ENCODE peak calls at places on chromosomes 2 and 18, in seven cellular contexts. T, O, Z, Y, R, P and S are unnamed samples.

GRCh38 chr2:204933735-204934361 is 388.6 kb downstream of the PARD3B start:
- DNase-seq in T (no peak), O (no peak), Z (no peak), Y (no peak), R (no peak), P (no peak), S (no peak)

GRCh38 chr2:26784570-26785234 is 1.2 kb upstream of the CENPA start:
- DNase-seq in T (no peak), O (no peak), Z (no peak), Y (no peak), R (no peak), P (no peak), S (no peak)

GRCh38 chr2:51706220-51706619 is 674.3 kb upstream of the NRXN1 start:
- DNase-seq in T (no peak), O (no peak), Z (no peak), Y (no peak), R (no peak), P (no peak), S (no peak)

GRCh38 chr2:43225788-43226557 is 433 bp downstream of the ZFP36L2 start:
- DNase-seq in T (no peak), O (peak; percentile 95), Z (no peak), Y (peak; percentile 57), R (no peak), P (peak; percentile 77), S (peak; percentile 37)

GRCh38 chr2:12618576-12618975 is 98.2 kb upstream of the TRIB2 start:
- DNase-seq in T (no peak), O (no peak), Z (no peak), Y (no peak), R (no peak), P (no peak), S (no peak)

GRCh38 chr18:23619388-23619873 is 33.1 kb upstream of the NPC1 start:
- DNase-seq in T (peak; percentile 17), O (peak; percentile 76), Z (peak; percentile 31), Y (no peak), R (no peak), P (no peak), S (no peak)

GRCh38 chr2:230898016-230898415 is 27.0 kb downstream of the GPR55 start:
- DNase-seq in T (peak; percentile 5), O (peak; percentile 64), Z (peak; percentile 25), Y (no peak), R (no peak), P (no peak), S (no peak)

GRCh38 chr2:225090746-225091145 is 48.5 kb upstream of the DOCK10 start:
- DNase-seq in T (no peak), O (no peak), Z (no peak), Y (no peak), R (no peak), P (no peak), S (no peak)

GRCh38 chr2:208254871-208255556 is at the start of gene IDH1:
- DNase-seq in T (peak; percentile 99), O (peak; percentile 96), Z (peak; percentile 98), Y (peak; percentile 92), R (peak; percentile 99), P (peak; percentile 94), S (peak; percentile 96)

GRCh38 chr2:238699307-238700121 is 148.4 kb upstream of the TWIST2 start:
- DNase-seq in T (no peak), O (no peak), Z (no peak), Y (no peak), R (peak; percentile 62), P (no peak), S (no peak)

GRCh38 chr2:205708231-205708631 is 25.9 kb downstream of the NRP2 start:
- DNase-seq in T (no peak), O (no peak), Z (no peak), Y (no peak), R (no peak), P (no peak), S (no peak)

GRCh38 chr2:149002378-149002890 is 36.1 kb upstream of the LYPD6B start:
- DNase-seq in T (no peak), O (no peak), Z (no peak), Y (no peak), R (no peak), P (no peak), S (no peak)

GRCh38 chr2:51256736-51257135 is 224.8 kb upstream of the NRXN1 start:
- DNase-seq in T (no peak), O (no peak), Z (no peak), Y (no peak), R (no peak), P (no peak), S (no peak)

GRCh38 chr2:238657132-238658053 is 190.5 kb upstream of the TWIST2 start:
- DNase-seq in T (no peak), O (no peak), Z (no peak), Y (no peak), R (peak; percentile 72), P (no peak), S (no peak)

GRCh38 chr2:188078544-188078943 is 213.1 kb upstream of the GULP1 start:
- DNase-seq in T (no peak), O (no peak), Z (no peak), Y (no peak), R (no peak), P (no peak), S (no peak)

DNA sequence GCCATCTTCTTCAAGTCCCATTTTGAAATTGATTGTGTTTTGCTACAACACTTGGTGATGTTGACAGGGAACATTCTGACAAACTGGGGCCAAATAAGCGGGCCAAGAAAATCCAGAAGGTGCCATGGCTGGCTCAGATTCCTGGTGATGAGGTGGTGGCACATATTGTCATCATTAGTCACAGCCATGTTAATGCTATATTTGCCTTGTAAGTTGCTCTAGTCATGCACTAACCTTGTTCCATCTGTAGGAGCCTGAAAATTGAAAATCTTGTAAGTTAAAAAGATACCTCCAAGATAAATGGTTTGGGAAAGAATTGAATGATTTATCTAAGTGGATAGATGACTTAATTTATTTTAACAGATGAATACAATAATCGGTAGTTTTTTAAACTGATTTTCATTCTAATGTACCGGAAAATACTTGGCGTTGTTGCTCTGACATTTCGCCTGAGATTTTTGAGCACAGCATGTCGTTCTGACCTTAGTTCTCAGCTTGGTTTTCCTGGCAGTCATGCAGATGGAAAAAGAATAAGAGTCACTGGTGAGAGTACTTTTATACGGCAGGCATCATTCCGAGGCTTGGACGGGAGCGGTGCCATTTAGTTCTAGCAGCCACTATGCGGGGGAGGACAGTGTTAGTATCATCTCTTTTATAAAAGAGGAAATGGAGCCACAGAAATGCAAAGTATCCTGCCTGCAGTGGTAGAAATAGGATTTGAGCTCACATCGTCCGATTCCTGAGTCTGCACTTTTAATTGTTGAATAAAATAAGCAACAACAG is 133.9 kb downstream of the ZNF532 start:
- DNase-seq in T (peak; percentile 14), O (no peak), Z (no peak), Y (peak; percentile 83), R (no peak), P (no peak), S (no peak)
- H3K4me3 ChIP-seq in T (no peak overlapping the region), O (no peak overlapping the region), Z (no peak overlapping the region), Y (no peak overlapping the region), R (no peak overlapping the region), P (no peak overlapping the region), S (no peak overlapping the region)

GRCh38 chr2:76610451-76610850 is 899.7 kb upstream of the GCFC2 start:
- DNase-seq in T (no peak), O (no peak), Z (no peak), Y (no peak), R (no peak), P (no peak), S (no peak)

GRCh38 chr2:76612764-76613163 is 902.0 kb upstream of the GCFC2 start:
- DNase-seq in T (no peak), O (no peak), Z (no peak), Y (no peak), R (no peak), P (no peak), S (no peak)

GRCh38 chr2:76613330-76613729 is 902.6 kb upstream of the GCFC2 start:
- DNase-seq in T (no peak), O (no peak), Z (no peak), Y (no peak), R (no peak), P (no peak), S (no peak)
- H3K27me3 ChIP-seq in T (no peaks in the 10 kb centered on the region), O (no peaks in the 10 kb centered on the region), Z (no peaks in the 10 kb centered on the region), Y (no peaks in the 10 kb centered on the region), R (no peaks in the 10 kb centered on the region), P (no peaks in the 10 kb centered on the region), S (no peaks in the 10 kb centered on the region)

GRCh38 chr2:86695053-86695691 is 24.9 kb upstream of the RMND5A start:
- DNase-seq in T (peak; percentile 39), O (no peak), Z (peak; percentile 44), Y (no peak), R (no peak), P (peak; percentile 69), S (no peak)
- TF ChIP-seq POLR2AphosphoS5 in T (no peak), O (no peak), Z (peak; percentile 40), Y (no peak), R (no peak), P (no peak), S (no peak)

GRCh38 chr2:154697422-154698237 is 865 bp upstream of the KCNJ3 start:
- DNase-seq in T (peak; percentile 14), O (peak; percentile 71), Z (peak; percentile 48), Y (no peak), R (no peak), P (no peak), S (no peak)
- H3K4me3 ChIP-seq in T (peak overlapping the region; percentile 30), O (peak overlapping the region; percentile 23), Z (peak overlapping the region; percentile 71), Y (peak overlapping the region; percentile 51), R (peak overlapping the region; percentile 58), P (peak overlapping the region; percentile 23), S (peak overlapping the region; percentile 25)

GRCh38 chr2:109016376-109016775 is 27.4 kb upstream of the EDAR start:
- DNase-seq in T (no peak), O (no peak), Z (no peak), Y (no peak), R (no peak), P (no peak), S (no peak)
- H3K27me3 ChIP-seq in T (no peaks in the 10 kb centered on the region), O (no peaks in the 10 kb centered on the region), Z (no peaks in the 10 kb centered on the region), Y (no peaks in the 10 kb centered on the region), R (peaks cover 13% of the 10 kb centered on the region), P (no peaks in the 10 kb centered on the region), S (no peaks in the 10 kb centered on the region)

GRCh38 chr2:166148811-166149400 is 21.1 kb upstream of the SCN1A start:
- DNase-seq in T (no peak), O (no peak), Z (no peak), Y (no peak), R (no peak), P (no peak), S (no peak)
- TF ChIP-seq POLR2AphosphoS5 in T (no peak), O (no peak), Z (no peak), Y (no peak), R (no peak), P (no peak), S (no peak)

DNA sequence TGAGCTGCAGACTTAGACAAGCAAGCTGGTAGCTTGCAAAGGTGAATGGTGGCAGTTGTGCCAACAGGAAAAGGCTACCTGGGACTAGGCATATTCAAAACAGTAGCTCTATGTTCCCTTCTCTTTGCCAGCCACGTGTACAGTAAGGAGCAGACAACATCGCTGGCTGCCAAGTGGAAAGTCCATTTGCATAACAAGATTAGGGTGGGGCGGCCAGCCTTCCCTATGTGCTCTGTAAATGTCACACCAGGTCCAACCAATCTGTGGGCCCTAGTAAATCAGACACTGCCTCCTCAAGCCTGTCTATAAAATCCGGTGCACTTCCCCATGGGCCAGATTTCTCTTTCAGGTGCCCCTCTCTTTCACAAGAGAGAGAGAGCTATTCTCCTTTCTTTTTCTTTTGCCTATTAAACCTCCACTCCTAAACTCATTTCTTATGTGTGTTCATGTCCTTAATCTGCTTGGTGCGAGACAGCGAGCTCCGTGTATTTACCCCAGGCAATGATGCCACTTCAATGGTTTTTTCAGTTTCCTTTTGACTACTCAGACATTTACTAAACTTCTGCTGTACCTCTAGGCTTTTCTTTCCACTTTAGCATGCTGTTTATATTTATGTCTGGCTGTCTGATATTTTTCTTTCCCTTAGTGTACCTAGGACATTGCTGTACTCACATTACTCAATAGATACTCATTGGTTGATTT is 297.4 kb upstream of the GCFC2 start:
- DNase-seq in T (peak; percentile 68), O (no peak), Z (peak; percentile 81), Y (peak; percentile 54), R (no peak), P (no peak), S (peak; percentile 5)
- H3K4me3 ChIP-seq in T (no peak overlapping the region), O (no peak overlapping the region), Z (no peak overlapping the region), Y (no peak overlapping the region), R (no peak overlapping the region), P (no peak overlapping the region), S (no peak overlapping the region)